ENCODE peak calls at places on chromosomes 16 and 17, in ten cellular contexts. W is colonic mucosa, S is left lung, O is IMR-90, F is prostate gland, A is H9, J is uterus, C is neuronal stem cell, R is upper lobe of right lung, D is RWPE1. Z is an unnamed sample.

GRCh38 chr17:81003711-81004335 is 12.2 kb downstream of the CHMP6 start:
- DNase-seq in O (no peak), S (no peak), J (no peak), W (peak; percentile 65), A (no peak), C (no peak), F (no peak), D (no peak), R (peak; percentile 56), Z (no peak)

GRCh38 chr17:19727466-19728113 is 11.2 kb upstream of the SLC47A2 start:
- DNase-seq in C (no peak), O (peak; percentile 68), R (no peak), A (no peak), D (no peak), S (no peak), W (peak; percentile 56), J (peak; percentile 73), F (peak; percentile 86), Z (no peak)

GRCh38 chr16:56683424-56684162 is 1.3 kb downstream of the MT1X start:
- DNase-seq in D (no peak), W (no peak), A (no peak), F (no peak), J (no peak), R (no peak), C (no peak), S (no peak), O (no peak), Z (no peak)

GRCh38 chr17:44628234-44629188 is 27.8 kb upstream of the MEIOC start:
- DNase-seq in F (no peak), A (peak; percentile 95), S (no peak), D (no peak), C (peak; percentile 88), J (peak; percentile 20), O (no peak), W (peak; percentile 25), R (no peak), Z (no peak)

GRCh38 chr17:16446338-16446983 is 31.1 kb downstream of the TRPV2 start:
- DNase-seq in S (no peak), A (peak; percentile 78), D (no peak), J (no peak), C (no peak), O (no peak), R (no peak), F (no peak), W (no peak), Z (no peak)

GRCh38 chr17:80029235-80029974 is 6.3 kb downstream of the TBC1D16 start:
- DNase-seq in R (peak; percentile 85), W (peak; percentile 66), A (no peak), F (no peak), O (peak; percentile 74), S (peak; percentile 80), D (no peak), J (peak; percentile 87), C (no peak), Z (no peak)

GRCh38 chr16:74521691-74522090 is 85.2 kb downstream of the GLG1 start:
- DNase-seq in W (no peak), A (no peak), R (no peak), C (no peak), S (no peak), O (peak; percentile 35), J (no peak), D (no peak), F (no peak), Z (no peak)

GRCh38 chr16:88527186-88527936 is 42.8 kb upstream of the ZC3H18 start:
- DNase-seq in J (peak; percentile 77), D (peak; percentile 54), W (peak; percentile 72), S (no peak), C (peak; percentile 66), R (peak; percentile 83), O (peak; percentile 47), F (peak; percentile 44), A (peak; percentile 81), Z (peak; percentile 48)

GRCh38 chr17:21165922-21166598 is 39.3 kb downstream of the DHRS7B start:
- DNase-seq in J (peak; percentile 41), O (no peak), R (no peak), W (no peak), D (no peak), F (no peak), A (no peak), C (no peak), S (no peak), Z (no peak)

GRCh38 chr17:64055183-64056142 is 35.0 kb upstream of the ICAM2 start:
- DNase-seq in A (no peak), F (no peak), D (no peak), R (no peak), J (no peak), O (no peak), C (no peak), W (no peak), S (no peak), Z (no peak)

GRCh38 chr16:20897897-20898296 is 2.3 kb downstream of the DCUN1D3 start:
- DNase-seq in J (no peak), W (no peak), C (no peak), S (no peak), R (no peak), O (peak; percentile 7), F (no peak), A (no peak), D (no peak), Z (no peak)
- H3K27ac ChIP-seq in J (no peak overlapping the region), W (no peak overlapping the region), C (no peak overlapping the region), S (no peak overlapping the region), R (no peak overlapping the region), O (peak overlapping the region; percentile 18), F (no peak overlapping the region), A (no peak overlapping the region), D (no peak overlapping the region), Z (no peak overlapping the region)

DNA sequence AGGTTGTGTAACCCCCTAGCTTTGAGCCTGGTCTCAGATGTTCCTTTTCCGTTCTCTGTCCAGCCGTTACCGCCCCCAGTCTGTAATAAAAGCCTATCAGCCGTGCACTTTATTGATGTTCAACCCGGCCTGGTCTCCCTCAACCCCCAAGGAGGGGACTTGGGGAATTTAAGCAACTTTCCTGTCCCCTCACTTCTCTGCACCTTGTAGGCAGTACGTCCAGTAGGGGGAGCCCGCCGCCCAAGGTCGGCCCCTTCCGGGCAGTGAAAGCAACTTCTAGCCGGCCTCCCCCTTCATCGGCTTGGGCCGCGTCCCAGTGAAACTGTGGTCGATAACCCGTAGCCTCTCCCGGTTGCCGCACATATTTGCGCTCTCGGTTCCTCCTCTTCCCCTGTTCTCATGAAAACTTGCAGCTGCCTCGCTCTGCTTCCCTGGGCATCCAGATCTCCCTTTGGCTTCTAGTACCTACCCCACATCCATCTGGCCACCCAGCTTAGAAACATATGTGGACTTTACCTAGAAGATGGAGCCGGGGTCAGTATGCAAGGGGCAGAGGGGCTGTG is 7.9 kb downstream of the PNPO start:
- DNase-seq in R (peak; percentile 96), J (peak; percentile 90), A (peak; percentile 96), D (peak; percentile 69), F (peak; percentile 89), O (peak; percentile 82), W (peak; percentile 96), C (peak; percentile 82), S (peak; percentile 93), Z (peak; percentile 77)
- H3K27ac ChIP-seq in R (peak overlapping the region; percentile 81), J (peak overlapping the region; percentile 69), A (no peak overlapping the region), D (peak overlapping the region; percentile 74), F (peak overlapping the region; percentile 89), O (peak overlapping the region; percentile 64), W (peak overlapping the region; percentile 86), C (no peak overlapping the region), S (peak overlapping the region; percentile 72), Z (no peak overlapping the region)

GRCh38 chr17:7216242-7217112 is 3.2 kb downstream of the DLG4 start:
- DNase-seq in J (no peak), W (no peak), S (no peak), C (no peak), A (no peak), D (no peak), F (no peak), O (no peak), R (no peak), Z (no peak)

GRCh38 chr17:7214300-7215135 is 5.1 kb downstream of the DLG4 start:
- DNase-seq in A (peak; percentile 100), R (peak; percentile 100), D (peak; percentile 98), S (peak; percentile 98), F (peak; percentile 95), C (peak; percentile 100), O (peak; percentile 95), J (peak; percentile 99), W (peak; percentile 99), Z (peak; percentile 99)

GRCh38 chr17:7217113-7217987 is 2.3 kb downstream of the DLG4 start:
- DNase-seq in J (peak; percentile 68), R (peak; percentile 69), O (peak; percentile 71), W (no peak), A (peak; percentile 75), F (no peak), S (peak; percentile 56), C (no peak), D (no peak), Z (no peak)

GRCh38 chr17:7215136-7215638 is 4.4 kb downstream of the DLG4 start:
- DNase-seq in J (no peak), S (no peak), A (no peak), F (no peak), D (peak; percentile 94), C (no peak), W (no peak), R (no peak), O (no peak), Z (no peak)

GRCh38 chr17:7215652-7216139 is 3.9 kb downstream of the DLG4 start:
- DNase-seq in S (no peak), W (no peak), J (no peak), F (no peak), O (peak; percentile 14), C (no peak), A (peak; percentile 73), D (no peak), R (no peak), Z (no peak)
- H3K27ac ChIP-seq in S (no peak overlapping the region), W (no peak overlapping the region), J (peak overlapping the region; percentile 97), F (peak overlapping the region; percentile 49), O (peak overlapping the region; percentile 56), C (peak overlapping the region; percentile 85), A (no peak overlapping the region), D (peak overlapping the region; percentile 99), R (peak overlapping the region; percentile 30), Z (no peak overlapping the region)

GRCh38 chr16:25841776-25842175 is 150.0 kb downstream of the HS3ST4 start:
- DNase-seq in J (no peak), W (no peak), C (no peak), F (no peak), D (no peak), S (no peak), O (no peak), A (no peak), R (no peak), Z (no peak)
- H3K27ac ChIP-seq in J (no peak overlapping the region), W (no peak overlapping the region), C (no peak overlapping the region), F (no peak overlapping the region), D (no peak overlapping the region), S (no peak overlapping the region), O (no peak overlapping the region), A (no peak overlapping the region), R (no peak overlapping the region), Z (no peak overlapping the region)

GRCh38 chr17:4538236-4539002 is 16.8 kb downstream of the MYBBP1A start:
- DNase-seq in O (no peak), D (no peak), F (no peak), J (no peak), C (no peak), S (no peak), A (no peak), W (no peak), R (no peak), Z (no peak)
- H3K27ac ChIP-seq in O (no peak overlapping the region), D (peak overlapping the region; percentile 71), F (no peak overlapping the region), J (peak overlapping the region; percentile 52), C (no peak overlapping the region), S (no peak overlapping the region), A (no peak overlapping the region), W (no peak overlapping the region), R (peak overlapping the region; percentile 63), Z (no peak overlapping the region)